ENCODE peak calls at places on chromosomes 3 and 15, in ten cellular contexts. One of them, this sample, is unnamed.
A peak's percentile ranks its signal among the peaks of the same experiment; 100 is the strongest.

GRCh38 chr3:9147215-9147895 is 102.1 kb downstream of the SRGAP3 start:
- DNase-seq in AG08395: no peak
- DNase-seq in hypothalamus: no peak
- DNase-seq in A172: peak; percentile 47
- DNase-seq in left cardiac atrium: no peak
- DNase-seq in type B pancreatic cell: no peak
- DNase-seq in activated CD4-positive, alpha-beta memory T cell treated with anti-CD3 and anti-CD28 coated beads for 36 hours: no peak
- DNase-seq in NCI-H2081: no peak
- DNase-seq in omental fat pad: no peak
- DNase-seq in naive thymus-derived CD4-positive, alpha-beta T cell: no peak
- DNase-seq in this sample: no peak

GRCh38 chr3:27500051-27500450 is 15.9 kb upstream of the SLC4A7 start:
- DNase-seq in AG08395: no peak
- DNase-seq in hypothalamus: no peak
- DNase-seq in A172: no peak
- DNase-seq in left cardiac atrium: no peak
- DNase-seq in type B pancreatic cell: no peak
- DNase-seq in activated CD4-positive, alpha-beta memory T cell treated with anti-CD3 and anti-CD28 coated beads for 36 hours: no peak
- DNase-seq in NCI-H2081: no peak
- DNase-seq in omental fat pad: no peak
- DNase-seq in naive thymus-derived CD4-positive, alpha-beta T cell: no peak
- DNase-seq in this sample: no peak

GRCh38 chr3:33426630-33427341 is 13.4 kb downstream of the UBP1 start:
- DNase-seq in AG08395: no peak
- DNase-seq in hypothalamus: no peak
- DNase-seq in A172: no peak
- DNase-seq in left cardiac atrium: no peak
- DNase-seq in type B pancreatic cell: no peak
- DNase-seq in activated CD4-positive, alpha-beta memory T cell treated with anti-CD3 and anti-CD28 coated beads for 36 hours: no peak
- DNase-seq in NCI-H2081: no peak
- DNase-seq in omental fat pad: no peak
- DNase-seq in naive thymus-derived CD4-positive, alpha-beta T cell: no peak
- DNase-seq in this sample: no peak

GRCh38 chr3:185152433-185153169 is at the start of gene C3orf70:
- DNase-seq in AG08395: peak; percentile 83
- DNase-seq in hypothalamus: peak; percentile 78
- DNase-seq in A172: peak; percentile 29
- DNase-seq in left cardiac atrium: peak; percentile 68
- DNase-seq in type B pancreatic cell: peak; percentile 78
- DNase-seq in activated CD4-positive, alpha-beta memory T cell treated with anti-CD3 and anti-CD28 coated beads for 36 hours: peak; percentile 32
- DNase-seq in NCI-H2081: peak; percentile 80
- DNase-seq in omental fat pad: no peak
- DNase-seq in naive thymus-derived CD4-positive, alpha-beta T cell: peak; percentile 38
- DNase-seq in this sample: no peak

GRCh38 chr3:79516795-79517194 is 251.0 kb downstream of the ROBO1 start:
- DNase-seq in AG08395: no peak
- DNase-seq in hypothalamus: no peak
- DNase-seq in A172: no peak
- DNase-seq in left cardiac atrium: no peak
- DNase-seq in type B pancreatic cell: no peak
- DNase-seq in activated CD4-positive, alpha-beta memory T cell treated with anti-CD3 and anti-CD28 coated beads for 36 hours: no peak
- DNase-seq in NCI-H2081: no peak
- DNase-seq in omental fat pad: no peak
- DNase-seq in naive thymus-derived CD4-positive, alpha-beta T cell: no peak
- DNase-seq in this sample: peak; percentile 34

GRCh38 chr15:31447893-31448634 is 121.4 kb downstream of the KLF13 start:
- DNase-seq in AG08395: no peak
- DNase-seq in hypothalamus: no peak
- DNase-seq in A172: no peak
- DNase-seq in left cardiac atrium: no peak
- DNase-seq in type B pancreatic cell: no peak
- DNase-seq in activated CD4-positive, alpha-beta memory T cell treated with anti-CD3 and anti-CD28 coated beads for 36 hours: no peak
- DNase-seq in NCI-H2081: no peak
- DNase-seq in omental fat pad: no peak
- DNase-seq in naive thymus-derived CD4-positive, alpha-beta T cell: no peak
- DNase-seq in this sample: no peak

GRCh38 chr15:65132841-65133549 is 613 bp downstream of the PDCD7 start:
- DNase-seq in AG08395: peak; percentile 63
- DNase-seq in hypothalamus: no peak
- DNase-seq in A172: no peak
- DNase-seq in left cardiac atrium: peak; percentile 39
- DNase-seq in type B pancreatic cell: peak; percentile 74
- DNase-seq in activated CD4-positive, alpha-beta memory T cell treated with anti-CD3 and anti-CD28 coated beads for 36 hours: peak; percentile 34
- DNase-seq in NCI-H2081: no peak
- DNase-seq in omental fat pad: no peak
- DNase-seq in naive thymus-derived CD4-positive, alpha-beta T cell: no peak
- DNase-seq in this sample: peak; percentile 57

GRCh38 chr3:184500344-184500923 is 61.2 kb upstream of the EPHB3 start:
- DNase-seq in AG08395: no peak
- DNase-seq in hypothalamus: no peak
- DNase-seq in A172: no peak
- DNase-seq in left cardiac atrium: no peak
- DNase-seq in type B pancreatic cell: no peak
- DNase-seq in activated CD4-positive, alpha-beta memory T cell treated with anti-CD3 and anti-CD28 coated beads for 36 hours: no peak
- DNase-seq in NCI-H2081: no peak
- DNase-seq in omental fat pad: no peak
- DNase-seq in naive thymus-derived CD4-positive, alpha-beta T cell: no peak
- DNase-seq in this sample: no peak

GRCh38 chr3:192273611-192274010 is 453.7 kb downstream of the FGF12 start:
- DNase-seq in AG08395: no peak
- DNase-seq in hypothalamus: no peak
- DNase-seq in A172: no peak
- DNase-seq in left cardiac atrium: no peak
- DNase-seq in type B pancreatic cell: no peak
- DNase-seq in activated CD4-positive, alpha-beta memory T cell treated with anti-CD3 and anti-CD28 coated beads for 36 hours: no peak
- DNase-seq in NCI-H2081: no peak
- DNase-seq in omental fat pad: no peak
- DNase-seq in naive thymus-derived CD4-positive, alpha-beta T cell: no peak
- DNase-seq in this sample: no peak

GRCh38 chr15:67914537-67915373 is 74.9 kb upstream of the RNU6-1 start:
- DNase-seq in AG08395: no peak
- DNase-seq in hypothalamus: peak; percentile 4
- DNase-seq in A172: no peak
- DNase-seq in left cardiac atrium: peak; percentile 57
- DNase-seq in type B pancreatic cell: peak; percentile 80
- DNase-seq in activated CD4-positive, alpha-beta memory T cell treated with anti-CD3 and anti-CD28 coated beads for 36 hours: no peak
- DNase-seq in NCI-H2081: no peak
- DNase-seq in omental fat pad: no peak
- DNase-seq in naive thymus-derived CD4-positive, alpha-beta T cell: no peak
- DNase-seq in this sample: no peak

GRCh38 chr15:63843901-63844317 is 10.2 kb upstream of the HERC1 start:
- DNase-seq in AG08395: peak; percentile 63
- DNase-seq in hypothalamus: no peak
- DNase-seq in A172: no peak
- DNase-seq in left cardiac atrium: no peak
- DNase-seq in type B pancreatic cell: no peak
- DNase-seq in activated CD4-positive, alpha-beta memory T cell treated with anti-CD3 and anti-CD28 coated beads for 36 hours: no peak
- DNase-seq in NCI-H2081: no peak
- DNase-seq in omental fat pad: no peak
- DNase-seq in naive thymus-derived CD4-positive, alpha-beta T cell: no peak
- DNase-seq in this sample: peak; percentile 22

GRCh38 chr15:59595434-59595915 is 16.1 kb upstream of the GCNT3 start:
- DNase-seq in AG08395: no peak
- DNase-seq in hypothalamus: no peak
- DNase-seq in A172: no peak
- DNase-seq in left cardiac atrium: no peak
- DNase-seq in type B pancreatic cell: no peak
- DNase-seq in activated CD4-positive, alpha-beta memory T cell treated with anti-CD3 and anti-CD28 coated beads for 36 hours: no peak
- DNase-seq in NCI-H2081: no peak
- DNase-seq in omental fat pad: no peak
- DNase-seq in naive thymus-derived CD4-positive, alpha-beta T cell: no peak
- DNase-seq in this sample: no peak

GRCh38 chr3:10601131-10601856 is 95.9 kb upstream of the ATP2B2 start:
- DNase-seq in AG08395: no peak
- DNase-seq in hypothalamus: peak; percentile 21
- DNase-seq in A172: no peak
- DNase-seq in left cardiac atrium: no peak
- DNase-seq in type B pancreatic cell: no peak
- DNase-seq in activated CD4-positive, alpha-beta memory T cell treated with anti-CD3 and anti-CD28 coated beads for 36 hours: no peak
- DNase-seq in NCI-H2081: no peak
- DNase-seq in omental fat pad: no peak
- DNase-seq in naive thymus-derived CD4-positive, alpha-beta T cell: no peak
- DNase-seq in this sample: no peak

GRCh38 chr3:146817705-146818104 is 212.6 kb upstream of the PLSCR5 start:
- DNase-seq in AG08395: peak; percentile 14
- DNase-seq in hypothalamus: no peak
- DNase-seq in A172: peak; percentile 47
- DNase-seq in left cardiac atrium: no peak
- DNase-seq in type B pancreatic cell: no peak
- DNase-seq in activated CD4-positive, alpha-beta memory T cell treated with anti-CD3 and anti-CD28 coated beads for 36 hours: no peak
- DNase-seq in NCI-H2081: peak; percentile 14
- DNase-seq in omental fat pad: no peak
- DNase-seq in naive thymus-derived CD4-positive, alpha-beta T cell: no peak
- DNase-seq in this sample: peak; percentile 62

GRCh38 chr3:119305271-119305670 is 11.1 kb downstream of the ARHGAP31 start:
- DNase-seq in AG08395: peak; percentile 14
- DNase-seq in hypothalamus: no peak
- DNase-seq in A172: no peak
- DNase-seq in left cardiac atrium: no peak
- DNase-seq in type B pancreatic cell: no peak
- DNase-seq in activated CD4-positive, alpha-beta memory T cell treated with anti-CD3 and anti-CD28 coated beads for 36 hours: no peak
- DNase-seq in NCI-H2081: no peak
- DNase-seq in omental fat pad: no peak
- DNase-seq in naive thymus-derived CD4-positive, alpha-beta T cell: no peak
- DNase-seq in this sample: no peak

GRCh38 chr3:19149388-19149787 is 1.1 kb downstream of the KCNH8 start:
- DNase-seq in AG08395: peak; percentile 11
- DNase-seq in hypothalamus: no peak
- DNase-seq in A172: peak; percentile 46
- DNase-seq in left cardiac atrium: no peak
- DNase-seq in type B pancreatic cell: no peak
- DNase-seq in activated CD4-positive, alpha-beta memory T cell treated with anti-CD3 and anti-CD28 coated beads for 36 hours: peak; percentile 39
- DNase-seq in NCI-H2081: no peak
- DNase-seq in omental fat pad: no peak
- DNase-seq in naive thymus-derived CD4-positive, alpha-beta T cell: no peak
- DNase-seq in this sample: peak; percentile 59

GRCh38 chr15:34900748-34901147 is 68.8 kb downstream of the AQR start:
- DNase-seq in AG08395: no peak
- DNase-seq in hypothalamus: no peak
- DNase-seq in A172: no peak
- DNase-seq in left cardiac atrium: no peak
- DNase-seq in type B pancreatic cell: no peak
- DNase-seq in activated CD4-positive, alpha-beta memory T cell treated with anti-CD3 and anti-CD28 coated beads for 36 hours: no peak
- DNase-seq in NCI-H2081: no peak
- DNase-seq in omental fat pad: no peak
- DNase-seq in naive thymus-derived CD4-positive, alpha-beta T cell: no peak
- DNase-seq in this sample: no peak

GRCh38 chr15:34987982-34988873 is at the start of gene ZNF770:
- DNase-seq in AG08395: peak; percentile 94
- DNase-seq in hypothalamus: peak; percentile 85
- DNase-seq in A172: peak; percentile 45
- DNase-seq in left cardiac atrium: peak; percentile 78
- DNase-seq in type B pancreatic cell: peak; percentile 89
- DNase-seq in activated CD4-positive, alpha-beta memory T cell treated with anti-CD3 and anti-CD28 coated beads for 36 hours: peak; percentile 90
- DNase-seq in NCI-H2081: peak; percentile 79
- DNase-seq in omental fat pad: no peak
- DNase-seq in naive thymus-derived CD4-positive, alpha-beta T cell: peak; percentile 89
- DNase-seq in this sample: peak; percentile 75

GRCh38 chr15:79897380-79897678 is 515 bp upstream of the MTHFS start:
- DNase-seq in AG08395: no peak
- DNase-seq in hypothalamus: no peak
- DNase-seq in A172: no peak
- DNase-seq in left cardiac atrium: no peak
- DNase-seq in type B pancreatic cell: no peak
- DNase-seq in activated CD4-positive, alpha-beta memory T cell treated with anti-CD3 and anti-CD28 coated beads for 36 hours: no peak
- DNase-seq in NCI-H2081: no peak
- DNase-seq in omental fat pad: no peak
- DNase-seq in naive thymus-derived CD4-positive, alpha-beta T cell: no peak
- DNase-seq in this sample: no peak

This sample was measured in RKO.